ENCODE peak calls at places on chromosomes 13 and 19, in eight cellular contexts. V is cardiac fibroblast; Y is CD4-positive, CD25-positive, alpha-beta regulatory T cell; C is T-helper 2 cell treated with Interferon-gamma antibody and Interleukin-4, amounts not matched to agents 5 μg/mL and 100 μg/mL, for 36 hours; T is neural progenitor cell; O is AG04450; H is GM04504; U is LoVo. M is an unnamed sample.

GRCh38 chr19:35644987-35645679 is 3.0 kb upstream of the COX6B1 start:
- DNase-seq in V (peak), Y (peak), C (peak), T (peak), O (no peak), H (no peak), U (peak), M (peak)

GRCh38 chr13:24033527-24034302 is 126.8 kb upstream of the SPATA13 start:
- DNase-seq in V (peak), Y (no peak), C (no peak), T (no peak), O (peak), H (peak), U (no peak), M (no peak)

GRCh38 chr13:59422646-59423045 is 741.1 kb downstream of the DIAPH3 start:
- DNase-seq in V (no peak), Y (no peak), C (no peak), T (peak), O (no peak), H (no peak), U (no peak), M (no peak)

GRCh38 chr13:60147361-60147760 is 16.4 kb downstream of the DIAPH3 start:
- DNase-seq in V (no peak), Y (no peak), C (no peak), T (no peak), O (no peak), H (no peak), U (no peak), M (no peak)

GRCh38 chr13:97366172-97366688 is 67.7 kb upstream of the RAP2A start:
- DNase-seq in V (no peak), Y (no peak), C (no peak), T (no peak), O (no peak), H (no peak), U (no peak), M (no peak)

GRCh38 chr19:43759515-43759914 is 4.8 kb upstream of the SMG9 start:
- DNase-seq in V (peak), Y (no peak), C (no peak), T (no peak), O (no peak), H (no peak), U (no peak), M (no peak)

GRCh38 chr19:39144487-39145071 is 19.0 kb downstream of the PAK4 start:
- DNase-seq in V (peak), Y (no peak), C (no peak), T (peak), O (no peak), H (no peak), U (no peak), M (no peak)

GRCh38 chr19:55657004-55657747 is 2.3 kb downstream of the U2AF2 start:
- DNase-seq in V (no peak), Y (no peak), C (no peak), T (no peak), O (no peak), H (no peak), U (no peak), M (no peak)

M was measured in aorta.